ENCODE peak calls at places on chromosomes 6 and 20, in four cellular contexts. T is tibial nerve, P is Daoy, S is H1. X is an unnamed sample.

GRCh38 chr20:36575066-36575743 is 1.8 kb downstream of the TGIF2 start:
- DNase-seq in T (peak), P (peak), S (peak), X (peak)

GRCh38 chr6:2744778-2745177 is 5.9 kb downstream of the MYLK4 start:
- DNase-seq in P (no peak), S (no peak), T (no peak), X (no peak)

GRCh38 chr6:163983601-163984445 is 569.3 kb downstream of the QKI start:
- DNase-seq in S (no peak), T (no peak), P (peak), X (no peak)

GRCh38 chr6:53646606-53647005 is 18.9 kb downstream of the KLHL31 start:
- DNase-seq in P (no peak), S (no peak), T (no peak), X (no peak)

GRCh38 chr6:8499540-8499939 is 64.2 kb upstream of the SLC35B3 start:
- DNase-seq in T (no peak), P (peak), S (no peak), X (no peak)

GRCh38 chr20:54469952-54470351 is 5.4 kb upstream of the DOK5 start:
- DNase-seq in P (no peak), S (no peak), T (no peak), X (no peak)

GRCh38 chr6:4603856-4604369 is 172.3 kb upstream of the CDYL start:
- DNase-seq in S (no peak), P (no peak), T (no peak), X (no peak)

GRCh38 chr20:14924433-14924832 is 587.0 kb upstream of the FLRT3 start:
- DNase-seq in P (no peak), S (no peak), T (no peak), X (no peak)

GRCh38 chr6:165872311-165872710 is 209.3 kb upstream of the PDE10A start:
- DNase-seq in P (no peak), S (no peak), T (no peak), X (no peak)

GRCh38 chr20:62174021-62174804 is 8.6 kb upstream of the MTG2 start:
- DNase-seq in P (no peak), S (no peak), T (no peak), X (no peak)

GRCh38 chr20:44733341-44734069 is 12.2 kb upstream of the KCNK15 start:
- DNase-seq in P (peak), T (peak), S (peak), X (peak)

GRCh38 chr6:160974304-160974771 is 17.2 kb upstream of the MAP3K4 start:
- DNase-seq in T (peak), S (no peak), P (peak), X (no peak)

GRCh38 chr20:47358052-47358671 is 1.7 kb upstream of the ZMYND8 start:
- DNase-seq in S (no peak), T (no peak), P (no peak), X (peak)

GRCh38 chr20:37803476-37804307 is 99.2 kb upstream of the VSTM2L start:
- DNase-seq in P (no peak), T (no peak), S (no peak), X (no peak)

GRCh38 chr6:43338243-43338642 is 29.6 kb upstream of the CRIP3 start:
- DNase-seq in S (no peak), P (no peak), T (no peak), X (no peak)

GRCh38 chr20:63529180-63529860 is 7.9 kb downstream of the PTK6 start:
- DNase-seq in P (no peak), S (no peak), T (no peak), X (no peak)

GRCh38 chr20:63032861-63033634 is 26.3 kb upstream of the BHLHE23 start:
- DNase-seq in P (no peak), T (no peak), S (peak), X (no peak)